ENCODE peak calls at places on chromosomes 1 and 21, in six cellular contexts. Y, X, J, D, C and K are unnamed samples.

GRCh38 chr1:239844833-239845232 is 246.8 kb upstream of the FMN2 start:
- DNase-seq in Y (no peak), X (no peak), J (no peak), D (no peak), C (no peak), K (no peak)

GRCh38 chr1:2111674-2112035 is 61.4 kb downstream of the PRKCZ start:
- DNase-seq in Y (no peak), X (no peak), J (no peak), D (no peak), C (no peak), K (no peak)

GRCh38 chr1:44108241-44108640 is 10.4 kb upstream of the KLF17 start:
- DNase-seq in Y (peak; percentile 18), X (no peak), J (peak; percentile 14), D (peak; percentile 58), C (peak; percentile 48), K (no peak)

GRCh38 chr1:43836267-43836951 is 97.2 kb upstream of the ARTN start:
- DNase-seq in Y (no peak), X (peak; percentile 37), J (peak; percentile 91), D (peak; percentile 86), C (no peak), K (peak; percentile 96)

GRCh38 chr21:32370971-32371766 is 21.6 kb downstream of the URB1 start:
- DNase-seq in Y (no peak), X (no peak), J (no peak), D (no peak), C (peak; percentile 14), K (no peak)

GRCh38 chr1:229730573-229730972 is 104.5 kb downstream of the URB2 start:
- DNase-seq in Y (no peak), X (no peak), J (no peak), D (no peak), C (no peak), K (no peak)

GRCh38 chr1:113027449-113027848 is 45.5 kb upstream of the LRIG2 start:
- DNase-seq in Y (no peak), X (no peak), J (no peak), D (no peak), C (no peak), K (no peak)

GRCh38 chr21:29557200-29557599 is 258.5 kb downstream of the BACH1 start:
- DNase-seq in Y (no peak), X (no peak), J (no peak), D (no peak), C (peak; percentile 5), K (no peak)

GRCh38 chr1:118988186-118989005 is at the start of gene TBX15:
- DNase-seq in Y (no peak), X (no peak), J (no peak), D (no peak), C (no peak), K (no peak)

GRCh38 chr1:152047607-152047953 is 10.8 kb upstream of the S100A11 start:
- DNase-seq in Y (no peak), X (no peak), J (peak; percentile 99), D (peak; percentile 89), C (no peak), K (no peak)

GRCh38 chr1:82225407-82226197 is 424.9 kb downstream of the ADGRL2 start:
- DNase-seq in Y (no peak), X (no peak), J (peak; percentile 80), D (peak; percentile 39), C (peak; percentile 83), K (no peak)

GRCh38 chr1:66182551-66183178 is 351.3 kb upstream of the SGIP1 start:
- DNase-seq in Y (peak; percentile 22), X (no peak), J (peak; percentile 2), D (peak; percentile 54), C (peak; percentile 82), K (peak; percentile 50)